ENCODE peak calls at places on chromosome 16, in six cellular contexts. One of them, this sample, is unnamed.
A peak's percentile ranks its signal among the peaks of the same experiment; 100 is the strongest.

GRCh38 chr16:67948015-67948414 is 4.1 kb upstream of the LCAT start:
- DNase-seq in A549: no peak
- DNase-seq in HepG2: no peak
- DNase-seq in GM12878: no peak
- DNase-seq in endothelial cell of umbilical vein: no peak
- DNase-seq in K562: no peak
- DNase-seq in this sample: no peak

GRCh38 chr16:22117666-22118065 is 25.3 kb downstream of the VWA3A start:
- DNase-seq in A549: no peak
- DNase-seq in HepG2: no peak
- DNase-seq in GM12878: no peak
- DNase-seq in endothelial cell of umbilical vein: no peak
- DNase-seq in K562: no peak
- DNase-seq in this sample: no peak

GRCh38 chr16:74449470-74449869 is 28.2 kb upstream of the CLEC18B start:
- DNase-seq in A549: peak; percentile 35
- DNase-seq in HepG2: no peak
- DNase-seq in GM12878: no peak
- DNase-seq in endothelial cell of umbilical vein: no peak
- DNase-seq in K562: no peak
- DNase-seq in this sample: no peak

GRCh38 chr16:85902366-85903155 is 3.6 kb downstream of the IRF8 start:
- DNase-seq in A549: no peak
- DNase-seq in HepG2: no peak
- DNase-seq in GM12878: peak; percentile 92
- DNase-seq in endothelial cell of umbilical vein: no peak
- DNase-seq in K562: no peak
- DNase-seq in this sample: no peak

GRCh38 chr16:66387817-66388332 is 21.4 kb downstream of the CDH5 start:
- DNase-seq in A549: no peak
- DNase-seq in HepG2: peak; percentile 41
- DNase-seq in GM12878: no peak
- DNase-seq in endothelial cell of umbilical vein: no peak
- DNase-seq in K562: no peak
- DNase-seq in this sample: no peak

GRCh38 chr16:49859139-49859947 is 3.4 kb upstream of the ZNF423 start:
- DNase-seq in A549: no peak
- DNase-seq in HepG2: no peak
- DNase-seq in GM12878: no peak
- DNase-seq in endothelial cell of umbilical vein: peak; percentile 34
- DNase-seq in K562: peak; percentile 39
- DNase-seq in this sample: peak; percentile 33

GRCh38 chr16:85334718-85335583 is 222.7 kb upstream of the CIBAR2 start:
- DNase-seq in A549: no peak
- DNase-seq in HepG2: peak; percentile 23
- DNase-seq in GM12878: no peak
- DNase-seq in endothelial cell of umbilical vein: peak; percentile 49
- DNase-seq in K562: peak; percentile 95
- DNase-seq in this sample: no peak

GRCh38 chr16:21260870-21261791 is 17.0 kb downstream of the CRYM start:
- DNase-seq in A549: peak; percentile 94
- DNase-seq in HepG2: peak; percentile 99
- DNase-seq in GM12878: no peak
- DNase-seq in endothelial cell of umbilical vein: peak; percentile 75
- DNase-seq in K562: peak; percentile 91
- DNase-seq in this sample: no peak

GRCh38 chr16:85853641-85854545 is 45.1 kb upstream of the IRF8 start:
- DNase-seq in A549: no peak
- DNase-seq in HepG2: no peak
- DNase-seq in GM12878: no peak
- DNase-seq in endothelial cell of umbilical vein: no peak
- DNase-seq in K562: no peak
- DNase-seq in this sample: peak; percentile 93

GRCh38 chr16:23833960-23834685 is 1.7 kb upstream of the PRKCB start:
- DNase-seq in A549: no peak
- DNase-seq in HepG2: no peak
- DNase-seq in GM12878: no peak
- DNase-seq in endothelial cell of umbilical vein: no peak
- DNase-seq in K562: no peak
- DNase-seq in this sample: no peak

GRCh38 chr16:87765473-87765775 is 362 bp downstream of the KLHDC4 start:
- DNase-seq in A549: no peak
- DNase-seq in HepG2: no peak
- DNase-seq in GM12878: no peak
- DNase-seq in endothelial cell of umbilical vein: peak; percentile 38
- DNase-seq in K562: peak; percentile 40
- DNase-seq in this sample: peak; percentile 62

GRCh38 chr16:66898207-66898606 is 17.9 kb downstream of the PDP2 start:
- DNase-seq in A549: no peak
- DNase-seq in HepG2: no peak
- DNase-seq in GM12878: no peak
- DNase-seq in endothelial cell of umbilical vein: no peak
- DNase-seq in K562: no peak
- DNase-seq in this sample: no peak

GRCh38 chr16:58551496-58551895 is 36.2 kb downstream of the SETD6 start:
- DNase-seq in A549: no peak
- DNase-seq in HepG2: no peak
- DNase-seq in GM12878: no peak
- DNase-seq in endothelial cell of umbilical vein: no peak
- DNase-seq in K562: no peak
- DNase-seq in this sample: no peak

GRCh38 chr16:29806096-29806579 is at the start of gene MAZ:
- DNase-seq in A549: no peak
- DNase-seq in HepG2: no peak
- DNase-seq in GM12878: no peak
- DNase-seq in endothelial cell of umbilical vein: no peak
- DNase-seq in K562: peak; percentile 95
- DNase-seq in this sample: no peak

GRCh38 chr16:79282806-79283205 is 317.7 kb downstream of the MAF start:
- DNase-seq in A549: no peak
- DNase-seq in HepG2: no peak
- DNase-seq in GM12878: no peak
- DNase-seq in endothelial cell of umbilical vein: no peak
- DNase-seq in K562: no peak
- DNase-seq in this sample: no peak

GRCh38 chr16:49980166-49980565 is 44.9 kb upstream of the CNEP1R1 start:
- DNase-seq in A549: no peak
- DNase-seq in HepG2: no peak
- DNase-seq in GM12878: no peak
- DNase-seq in endothelial cell of umbilical vein: no peak
- DNase-seq in K562: no peak
- DNase-seq in this sample: no peak

GRCh38 chr16:28984619-28985135 is at the start of gene LAT:
- DNase-seq in A549: no peak
- DNase-seq in HepG2: no peak
- DNase-seq in GM12878: no peak
- DNase-seq in endothelial cell of umbilical vein: no peak
- DNase-seq in K562: no peak
- DNase-seq in this sample: peak; percentile 90

GRCh38 chr16:14378684-14379467 is 251.2 kb downstream of the PARN start:
- DNase-seq in A549: no peak
- DNase-seq in HepG2: no peak
- DNase-seq in GM12878: no peak
- DNase-seq in endothelial cell of umbilical vein: no peak
- DNase-seq in K562: no peak
- DNase-seq in this sample: peak; percentile 20

GRCh38 chr16:85210423-85211169 is 98.3 kb upstream of the CIBAR2 start:
- DNase-seq in A549: no peak
- DNase-seq in HepG2: no peak
- DNase-seq in GM12878: no peak
- DNase-seq in endothelial cell of umbilical vein: no peak
- DNase-seq in K562: no peak
- DNase-seq in this sample: no peak

GRCh38 chr16:67560827-67561342 is 1.4 kb upstream of the CTCF start:
- DNase-seq in A549: no peak
- DNase-seq in HepG2: no peak
- DNase-seq in GM12878: no peak
- DNase-seq in endothelial cell of umbilical vein: no peak
- DNase-seq in K562: peak; percentile 57
- DNase-seq in this sample: no peak

GRCh38 chr16:85216522-85217375 is 104.5 kb upstream of the CIBAR2 start:
- DNase-seq in A549: no peak
- DNase-seq in HepG2: no peak
- DNase-seq in GM12878: no peak
- DNase-seq in endothelial cell of umbilical vein: no peak
- DNase-seq in K562: peak; percentile 83
- DNase-seq in this sample: no peak

GRCh38 chr16:22898874-22899348 is 84.9 kb downstream of the HS3ST2 start:
- DNase-seq in A549: peak; percentile 33
- DNase-seq in HepG2: peak; percentile 70
- DNase-seq in GM12878: peak; percentile 1
- DNase-seq in endothelial cell of umbilical vein: peak; percentile 74
- DNase-seq in K562: peak; percentile 31
- DNase-seq in this sample: peak; percentile 84

GRCh38 chr16:27564226-27564625 is 14.3 kb downstream of the KATNIP start:
- DNase-seq in A549: no peak
- DNase-seq in HepG2: no peak
- DNase-seq in GM12878: no peak
- DNase-seq in endothelial cell of umbilical vein: no peak
- DNase-seq in K562: no peak
- DNase-seq in this sample: no peak

GRCh38 chr16:74117798-74118197 is 178.8 kb upstream of the PSMD7 start:
- DNase-seq in A549: no peak
- DNase-seq in HepG2: no peak
- DNase-seq in GM12878: no peak
- DNase-seq in endothelial cell of umbilical vein: no peak
- DNase-seq in K562: no peak
- DNase-seq in this sample: no peak

DNA sequence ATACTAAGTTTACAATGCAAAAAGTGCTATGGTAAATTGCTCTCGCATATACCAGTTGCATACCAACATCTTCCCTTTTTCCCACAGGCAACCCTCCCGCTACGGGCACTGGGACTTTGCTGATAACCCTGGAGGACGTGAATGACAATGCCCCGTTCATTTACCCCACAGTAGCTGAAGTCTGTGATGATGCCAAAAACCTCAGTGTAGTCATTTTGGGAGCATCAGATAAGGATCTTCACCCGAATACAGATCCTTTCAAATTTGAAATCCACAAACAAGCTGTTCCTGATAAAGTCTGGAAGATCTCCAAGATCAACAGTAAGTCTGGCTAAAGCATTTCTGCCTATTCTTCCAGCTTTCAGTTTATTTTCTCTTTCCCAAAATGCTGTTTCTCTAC is 27.9 kb upstream of the HSBP1 start:
- DNase-seq in A549: no peak
- DNase-seq in HepG2: no peak
- DNase-seq in GM12878: no peak
- DNase-seq in endothelial cell of umbilical vein: peak; percentile 84
- DNase-seq in K562: no peak
- DNase-seq in this sample: no peak
- TF ChIP-seq MAX in A549: no peak
- TF ChIP-seq MAX in HepG2: no peak
- TF ChIP-seq MAX in GM12878: no peak
- TF ChIP-seq MAX in endothelial cell of umbilical vein: no peak
- TF ChIP-seq MAX in K562: no peak
- TF ChIP-seq MAX in this sample: no peak

DNA sequence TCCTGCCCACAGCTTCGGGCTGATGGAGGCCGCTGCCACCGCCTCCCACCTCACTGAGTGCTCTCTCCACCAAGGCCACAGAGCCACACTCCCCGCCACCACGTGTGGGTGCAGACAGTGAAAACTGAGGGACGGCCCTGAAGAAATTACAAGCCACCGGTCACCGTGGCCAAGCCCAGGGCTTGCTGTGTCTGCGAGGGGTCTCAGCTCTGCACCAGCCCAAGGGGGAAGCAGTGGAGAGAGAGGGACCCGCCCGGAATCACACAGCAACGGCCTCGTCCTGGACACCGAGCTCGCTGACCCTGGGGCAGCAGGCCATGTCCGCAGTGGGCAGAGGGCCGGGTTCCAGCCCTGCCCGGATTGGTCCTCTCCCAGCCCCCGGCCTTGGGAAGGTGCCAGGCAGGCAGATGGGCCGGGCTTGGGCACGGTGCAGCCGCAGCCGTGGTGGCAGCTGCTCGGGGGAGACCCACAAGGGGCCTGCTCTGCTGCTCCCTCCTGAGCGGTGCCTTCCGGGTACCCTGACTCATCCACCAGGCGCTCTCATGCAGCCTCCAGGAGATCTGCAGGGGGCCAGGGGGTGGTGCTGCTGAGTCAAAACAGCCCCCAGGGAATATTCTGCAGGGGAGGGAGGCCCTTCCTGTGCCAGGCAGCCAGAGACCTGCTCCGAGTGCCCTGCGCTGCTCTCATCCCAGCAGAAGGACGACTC is 52.0 kb downstream of the CBFA2T3 start:
- DNase-seq in A549: peak; percentile 87
- DNase-seq in HepG2: peak; percentile 70
- DNase-seq in GM12878: no peak
- DNase-seq in endothelial cell of umbilical vein: peak; percentile 67
- DNase-seq in K562: peak; percentile 43
- DNase-seq in this sample: peak; percentile 98
- TF ChIP-seq MYC in A549: no peak
- TF ChIP-seq MYC in HepG2: peak; percentile 23
- TF ChIP-seq MYC in GM12878: no peak
- TF ChIP-seq MYC in endothelial cell of umbilical vein: no peak
- TF ChIP-seq MYC in K562: no peak
- TF ChIP-seq MYC in this sample: peak; percentile 69

GRCh38 chr16:81817789-81818304 is 38.8 kb downstream of the PLCG2 start:
- DNase-seq in A549: no peak
- DNase-seq in HepG2: no peak
- DNase-seq in GM12878: peak; percentile 79
- DNase-seq in endothelial cell of umbilical vein: no peak
- DNase-seq in K562: no peak
- DNase-seq in this sample: peak; percentile 89
- H3K4me3 ChIP-seq in A549: no peak overlapping the region
- H3K4me3 ChIP-seq in HepG2: no peak overlapping the region
- H3K4me3 ChIP-seq in GM12878: peak overlapping the region; percentile 38
- H3K4me3 ChIP-seq in endothelial cell of umbilical vein: no peak overlapping the region
- H3K4me3 ChIP-seq in K562: no peak overlapping the region
- H3K4me3 ChIP-seq in this sample: peak overlapping the region; percentile 16

DNA sequence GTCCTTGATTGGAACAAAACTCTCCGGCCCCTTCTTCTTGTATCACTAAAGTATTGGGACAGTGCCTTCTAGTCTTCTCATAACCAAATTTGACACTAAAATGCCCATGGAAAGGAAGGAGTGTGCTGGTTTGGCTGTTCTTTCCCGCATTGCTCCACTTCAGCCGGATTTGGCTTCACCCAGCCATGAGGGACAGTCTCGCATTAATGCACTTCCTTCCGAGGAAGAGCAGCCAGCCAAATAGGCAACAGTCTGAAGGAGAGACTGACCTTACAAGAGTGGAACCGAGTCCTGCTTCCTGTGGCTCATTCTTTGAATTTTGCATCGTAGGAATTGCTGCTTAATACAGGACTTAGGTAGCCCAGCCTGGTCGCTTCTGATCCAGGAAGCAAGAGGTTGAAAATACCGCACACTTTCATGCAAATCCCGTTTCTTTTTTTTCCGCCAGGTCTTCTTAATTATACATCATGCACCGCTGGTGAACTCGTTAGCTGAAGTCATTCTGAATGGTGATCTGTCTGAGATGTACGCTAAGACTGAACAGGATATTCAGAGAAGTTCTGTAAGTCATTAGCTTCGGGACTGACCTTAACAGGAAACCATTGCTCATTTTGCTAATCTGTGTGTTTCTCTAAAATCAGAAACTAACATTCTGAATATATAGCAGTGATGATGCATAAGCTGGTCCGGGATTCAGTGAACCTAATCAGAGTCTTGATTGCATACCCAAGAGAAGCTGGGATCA is 38.2 kb downstream of the CLEC16A start:
- DNase-seq in A549: no peak
- DNase-seq in HepG2: no peak
- DNase-seq in GM12878: no peak
- DNase-seq in endothelial cell of umbilical vein: peak; percentile 29
- DNase-seq in K562: no peak
- DNase-seq in this sample: no peak
- TF ChIP-seq MAX in A549: no peak
- TF ChIP-seq MAX in HepG2: no peak
- TF ChIP-seq MAX in GM12878: no peak
- TF ChIP-seq MAX in endothelial cell of umbilical vein: no peak
- TF ChIP-seq MAX in K562: no peak
- TF ChIP-seq MAX in this sample: no peak